ENCODE peak calls at places on chromosomes 7 and 10, in seven cellular contexts. One of them, this sample, is unnamed.

GRCh38 chr10:114042895-114043531 is 653 bp upstream of the ADRB1 start:
- DNase-seq in iris pigment epithelial cell: peak
- DNase-seq in AG20443: peak
- DNase-seq in stomach: peak
- DNase-seq in Calu3: peak
- DNase-seq in ureter: no peak
- DNase-seq in non-pigmented ciliary epithelial cell: no peak
- DNase-seq in this sample: peak

GRCh38 chr7:28435732-28436378 is 23.5 kb downstream of the CREB5 start:
- DNase-seq in AG20443: no peak
- DNase-seq in Calu3: peak
- DNase-seq in stomach: no peak
- DNase-seq in non-pigmented ciliary epithelial cell: no peak
- DNase-seq in ureter: no peak
- DNase-seq in iris pigment epithelial cell: no peak
- DNase-seq in this sample: no peak

GRCh38 chr10:70774810-70775678 is 10.1 kb downstream of the TBATA start:
- DNase-seq in non-pigmented ciliary epithelial cell: no peak
- DNase-seq in ureter: peak
- DNase-seq in iris pigment epithelial cell: no peak
- DNase-seq in stomach: peak
- DNase-seq in Calu3: no peak
- DNase-seq in AG20443: no peak
- DNase-seq in this sample: no peak

GRCh38 chr10:72375173-72375572 is 20.5 kb upstream of the DNAJB12 start:
- DNase-seq in ureter: no peak
- DNase-seq in iris pigment epithelial cell: peak
- DNase-seq in Calu3: no peak
- DNase-seq in AG20443: peak
- DNase-seq in stomach: no peak
- DNase-seq in non-pigmented ciliary epithelial cell: no peak
- DNase-seq in this sample: peak

GRCh38 chr7:28745351-28745750 is 212.8 kb downstream of the TRIL start:
- DNase-seq in Calu3: no peak
- DNase-seq in ureter: no peak
- DNase-seq in iris pigment epithelial cell: no peak
- DNase-seq in non-pigmented ciliary epithelial cell: no peak
- DNase-seq in AG20443: no peak
- DNase-seq in stomach: no peak
- DNase-seq in this sample: no peak

GRCh38 chr7:155368894-155369600 is 71.4 kb downstream of the INSIG1 start:
- DNase-seq in AG20443: no peak
- DNase-seq in Calu3: no peak
- DNase-seq in ureter: no peak
- DNase-seq in stomach: no peak
- DNase-seq in non-pigmented ciliary epithelial cell: no peak
- DNase-seq in iris pigment epithelial cell: no peak
- DNase-seq in this sample: no peak

GRCh38 chr7:108247646-108248045 is 117.5 kb upstream of the LAMB4 start:
- DNase-seq in Calu3: no peak
- DNase-seq in iris pigment epithelial cell: no peak
- DNase-seq in stomach: no peak
- DNase-seq in ureter: no peak
- DNase-seq in AG20443: no peak
- DNase-seq in non-pigmented ciliary epithelial cell: no peak
- DNase-seq in this sample: no peak

GRCh38 chr7:135744938-135745701 is 3.5 kb downstream of the FAM180A start:
- DNase-seq in ureter: no peak
- DNase-seq in Calu3: no peak
- DNase-seq in AG20443: peak
- DNase-seq in stomach: no peak
- DNase-seq in non-pigmented ciliary epithelial cell: no peak
- DNase-seq in iris pigment epithelial cell: peak
- DNase-seq in this sample: peak

GRCh38 chr10:4720463-4720862 is 105.5 kb upstream of the AKR1E2 start:
- DNase-seq in iris pigment epithelial cell: peak
- DNase-seq in ureter: no peak
- DNase-seq in stomach: no peak
- DNase-seq in AG20443: no peak
- DNase-seq in non-pigmented ciliary epithelial cell: no peak
- DNase-seq in Calu3: no peak
- DNase-seq in this sample: no peak

GRCh38 chr7:84490661-84491060 is 296.1 kb upstream of the SEMA3A start:
- DNase-seq in non-pigmented ciliary epithelial cell: peak
- DNase-seq in Calu3: no peak
- DNase-seq in iris pigment epithelial cell: peak
- DNase-seq in stomach: no peak
- DNase-seq in AG20443: peak
- DNase-seq in ureter: no peak
- DNase-seq in this sample: no peak

GRCh38 chr10:85967594-85967993 is 399.0 kb downstream of the GRID1 start:
- DNase-seq in stomach: no peak
- DNase-seq in iris pigment epithelial cell: no peak
- DNase-seq in ureter: no peak
- DNase-seq in Calu3: no peak
- DNase-seq in non-pigmented ciliary epithelial cell: no peak
- DNase-seq in AG20443: no peak
- DNase-seq in this sample: no peak

GRCh38 chr7:80263321-80263720 is 128.7 kb downstream of the GNAI1 start:
- DNase-seq in ureter: no peak
- DNase-seq in AG20443: peak
- DNase-seq in iris pigment epithelial cell: no peak
- DNase-seq in Calu3: no peak
- DNase-seq in non-pigmented ciliary epithelial cell: no peak
- DNase-seq in stomach: no peak
- DNase-seq in this sample: no peak

GRCh38 chr10:44051584-44052385 is 333.1 kb downstream of the CXCL12 start:
- DNase-seq in AG20443: peak
- DNase-seq in iris pigment epithelial cell: peak
- DNase-seq in non-pigmented ciliary epithelial cell: peak
- DNase-seq in stomach: no peak
- DNase-seq in ureter: no peak
- DNase-seq in Calu3: no peak
- DNase-seq in this sample: peak

GRCh38 chr10:72690071-72690755 is 1.7 kb upstream of the MCU start:
- DNase-seq in AG20443: no peak
- DNase-seq in Calu3: peak
- DNase-seq in stomach: no peak
- DNase-seq in iris pigment epithelial cell: peak
- DNase-seq in ureter: no peak
- DNase-seq in non-pigmented ciliary epithelial cell: no peak
- DNase-seq in this sample: no peak

GRCh38 chr10:44828515-44829142 is 82.5 kb upstream of the TMEM72 start:
- DNase-seq in Calu3: no peak
- DNase-seq in iris pigment epithelial cell: no peak
- DNase-seq in ureter: no peak
- DNase-seq in stomach: no peak
- DNase-seq in non-pigmented ciliary epithelial cell: no peak
- DNase-seq in AG20443: no peak
- DNase-seq in this sample: peak

GRCh38 chr7:100563809-100564400 is 9.8 kb downstream of the SAP25 start:
- DNase-seq in Calu3: peak
- DNase-seq in AG20443: peak
- DNase-seq in ureter: peak
- DNase-seq in stomach: peak
- DNase-seq in non-pigmented ciliary epithelial cell: no peak
- DNase-seq in iris pigment epithelial cell: peak
- DNase-seq in this sample: peak

GRCh38 chr7:26959290-26959689 is 94.9 kb upstream of the SKAP2 start:
- DNase-seq in Calu3: no peak
- DNase-seq in stomach: no peak
- DNase-seq in iris pigment epithelial cell: no peak
- DNase-seq in non-pigmented ciliary epithelial cell: no peak
- DNase-seq in ureter: no peak
- DNase-seq in AG20443: no peak
- DNase-seq in this sample: no peak

GRCh38 chr10:59967079-59967478 is 60.7 kb upstream of the CCDC6 start:
- DNase-seq in iris pigment epithelial cell: no peak
- DNase-seq in AG20443: no peak
- DNase-seq in Calu3: no peak
- DNase-seq in stomach: no peak
- DNase-seq in non-pigmented ciliary epithelial cell: no peak
- DNase-seq in ureter: no peak
- DNase-seq in this sample: no peak

GRCh38 chr10:3452234-3452633 is 279.7 kb upstream of the PITRM1 start:
- DNase-seq in Calu3: no peak
- DNase-seq in non-pigmented ciliary epithelial cell: peak
- DNase-seq in AG20443: peak
- DNase-seq in iris pigment epithelial cell: peak
- DNase-seq in stomach: no peak
- DNase-seq in ureter: no peak
- DNase-seq in this sample: peak

GRCh38 chr7:117220836-117221235 is 102.0 kb downstream of the WNT2 start:
- DNase-seq in ureter: no peak
- DNase-seq in non-pigmented ciliary epithelial cell: no peak
- DNase-seq in stomach: no peak
- DNase-seq in iris pigment epithelial cell: no peak
- DNase-seq in Calu3: no peak
- DNase-seq in AG20443: no peak
- DNase-seq in this sample: no peak

GRCh38 chr7:83060218-83060617 is 102.5 kb downstream of the PCLO start:
- DNase-seq in ureter: no peak
- DNase-seq in AG20443: no peak
- DNase-seq in stomach: no peak
- DNase-seq in Calu3: no peak
- DNase-seq in iris pigment epithelial cell: no peak
- DNase-seq in non-pigmented ciliary epithelial cell: no peak
- DNase-seq in this sample: no peak

GRCh38 chr7:135661311-135662122 is 797 bp upstream of the STMP1 start:
- DNase-seq in stomach: peak
- DNase-seq in iris pigment epithelial cell: no peak
- DNase-seq in ureter: peak
- DNase-seq in non-pigmented ciliary epithelial cell: no peak
- DNase-seq in AG20443: no peak
- DNase-seq in Calu3: peak
- DNase-seq in this sample: no peak

GRCh38 chr7:158028290-158028941 is 559.2 kb downstream of the PTPRN2 start:
- DNase-seq in AG20443: no peak
- DNase-seq in non-pigmented ciliary epithelial cell: no peak
- DNase-seq in ureter: no peak
- DNase-seq in iris pigment epithelial cell: no peak
- DNase-seq in stomach: peak
- DNase-seq in Calu3: no peak
- DNase-seq in this sample: no peak

GRCh38 chr7:136997735-136998134 is 129.3 kb downstream of the CHRM2 start:
- DNase-seq in ureter: no peak
- DNase-seq in non-pigmented ciliary epithelial cell: no peak
- DNase-seq in stomach: no peak
- DNase-seq in Calu3: no peak
- DNase-seq in AG20443: no peak
- DNase-seq in iris pigment epithelial cell: peak
- DNase-seq in this sample: no peak

GRCh38 chr7:1355568-1356340 is 103.5 kb downstream of the MICALL2 start:
- DNase-seq in iris pigment epithelial cell: no peak
- DNase-seq in stomach: no peak
- DNase-seq in ureter: no peak
- DNase-seq in non-pigmented ciliary epithelial cell: no peak
- DNase-seq in AG20443: no peak
- DNase-seq in Calu3: peak
- DNase-seq in this sample: no peak

GRCh38 chr7:45082031-45082830 is 6.5 kb downstream of the NACAD start:
- DNase-seq in AG20443: no peak
- DNase-seq in non-pigmented ciliary epithelial cell: no peak
- DNase-seq in stomach: no peak
- DNase-seq in iris pigment epithelial cell: no peak
- DNase-seq in ureter: no peak
- DNase-seq in Calu3: no peak
- DNase-seq in this sample: no peak

GRCh38 chr7:133613250-133613649 is 360.4 kb downstream of the EXOC4 start:
- DNase-seq in non-pigmented ciliary epithelial cell: no peak
- DNase-seq in ureter: no peak
- DNase-seq in iris pigment epithelial cell: no peak
- DNase-seq in Calu3: no peak
- DNase-seq in AG20443: no peak
- DNase-seq in stomach: no peak
- DNase-seq in this sample: no peak

GRCh38 chr10:48478469-48478868 is 126.4 kb downstream of the ARHGAP22 start:
- DNase-seq in stomach: peak
- DNase-seq in non-pigmented ciliary epithelial cell: no peak
- DNase-seq in ureter: no peak
- DNase-seq in AG20443: no peak
- DNase-seq in Calu3: no peak
- DNase-seq in iris pigment epithelial cell: no peak
- DNase-seq in this sample: no peak

GRCh38 chr10:98457762-98458161 is 11.0 kb upstream of the HPS1 start:
- DNase-seq in iris pigment epithelial cell: no peak
- DNase-seq in AG20443: no peak
- DNase-seq in non-pigmented ciliary epithelial cell: no peak
- DNase-seq in stomach: no peak
- DNase-seq in ureter: no peak
- DNase-seq in Calu3: no peak
- DNase-seq in this sample: no peak

GRCh38 chr10:93074137-93074596 is 474 bp downstream of the CYP26A1 start:
- DNase-seq in iris pigment epithelial cell: no peak
- DNase-seq in Calu3: peak
- DNase-seq in stomach: no peak
- DNase-seq in non-pigmented ciliary epithelial cell: no peak
- DNase-seq in AG20443: no peak
- DNase-seq in ureter: no peak
- DNase-seq in this sample: no peak

GRCh38 chr7:73577627-73578341 is 595 bp downstream of the TBL2 start:
- DNase-seq in ureter: peak
- DNase-seq in stomach: no peak
- DNase-seq in Calu3: no peak
- DNase-seq in non-pigmented ciliary epithelial cell: no peak
- DNase-seq in AG20443: no peak
- DNase-seq in iris pigment epithelial cell: peak
- DNase-seq in this sample: no peak

GRCh38 chr7:158017226-158018060 is 570.2 kb downstream of the PTPRN2 start:
- DNase-seq in AG20443: no peak
- DNase-seq in non-pigmented ciliary epithelial cell: no peak
- DNase-seq in ureter: no peak
- DNase-seq in Calu3: no peak
- DNase-seq in stomach: peak
- DNase-seq in iris pigment epithelial cell: no peak
- DNase-seq in this sample: no peak

GRCh38 chr10:114437456-114438292 is 33.4 kb upstream of the AFAP1L2 start:
- DNase-seq in ureter: no peak
- DNase-seq in non-pigmented ciliary epithelial cell: no peak
- DNase-seq in iris pigment epithelial cell: peak
- DNase-seq in Calu3: peak
- DNase-seq in stomach: no peak
- DNase-seq in AG20443: peak
- DNase-seq in this sample: peak

GRCh38 chr7:45259966-45260646 is 102.5 kb downstream of the RAMP3 start:
- DNase-seq in Calu3: peak
- DNase-seq in ureter: peak
- DNase-seq in iris pigment epithelial cell: peak
- DNase-seq in AG20443: peak
- DNase-seq in stomach: peak
- DNase-seq in non-pigmented ciliary epithelial cell: no peak
- DNase-seq in this sample: peak

GRCh38 chr7:138838166-138838565 is 40.2 kb upstream of the ATP6V0A4 start:
- DNase-seq in non-pigmented ciliary epithelial cell: no peak
- DNase-seq in stomach: no peak
- DNase-seq in Calu3: no peak
- DNase-seq in AG20443: no peak
- DNase-seq in iris pigment epithelial cell: no peak
- DNase-seq in ureter: no peak
- DNase-seq in this sample: no peak